ENCODE peak calls at places on chromosomes 2 and 18, in six cellular contexts. One of them, this sample, is unnamed.

GRCh38 chr2:64134813-64135212 is 9.4 kb downstream of the PELI1 start:
- DNase-seq in adrenal gland: no peak
- DNase-seq in astrocyte of the spinal cord: no peak
- DNase-seq in dorsolateral prefrontal cortex: no peak
- DNase-seq in pancreas: no peak
- DNase-seq in cardiac fibroblast: no peak
- DNase-seq in this sample: no peak

GRCh38 chr2:239363946-239364637 is 36.7 kb downstream of the HDAC4 start:
- DNase-seq in adrenal gland: no peak
- DNase-seq in astrocyte of the spinal cord: no peak
- DNase-seq in dorsolateral prefrontal cortex: peak; percentile 30
- DNase-seq in pancreas: no peak
- DNase-seq in cardiac fibroblast: no peak
- DNase-seq in this sample: no peak

GRCh38 chr18:48031011-48031480 is 100.6 kb upstream of the SMAD2 start:
- DNase-seq in adrenal gland: peak; percentile 69
- DNase-seq in astrocyte of the spinal cord: peak; percentile 42
- DNase-seq in dorsolateral prefrontal cortex: no peak
- DNase-seq in pancreas: peak; percentile 75
- DNase-seq in cardiac fibroblast: peak; percentile 80
- DNase-seq in this sample: peak; percentile 41

GRCh38 chr2:239246723-239247122 is 154.1 kb downstream of the HDAC4 start:
- DNase-seq in adrenal gland: peak; percentile 43
- DNase-seq in astrocyte of the spinal cord: no peak
- DNase-seq in dorsolateral prefrontal cortex: peak; percentile 41
- DNase-seq in pancreas: peak; percentile 66
- DNase-seq in cardiac fibroblast: no peak
- DNase-seq in this sample: no peak

GRCh38 chr2:162782138-162782537 is 56.4 kb downstream of the KCNH7 start:
- DNase-seq in adrenal gland: no peak
- DNase-seq in astrocyte of the spinal cord: no peak
- DNase-seq in dorsolateral prefrontal cortex: no peak
- DNase-seq in pancreas: no peak
- DNase-seq in cardiac fibroblast: no peak
- DNase-seq in this sample: no peak

GRCh38 chr2:196268538-196269338 is 97.4 kb upstream of the STK17B start:
- DNase-seq in adrenal gland: no peak
- DNase-seq in astrocyte of the spinal cord: no peak
- DNase-seq in dorsolateral prefrontal cortex: no peak
- DNase-seq in pancreas: no peak
- DNase-seq in cardiac fibroblast: no peak
- DNase-seq in this sample: no peak

GRCh38 chr2:142961202-142961601 is 83.7 kb downstream of the KYNU start:
- DNase-seq in adrenal gland: no peak
- DNase-seq in astrocyte of the spinal cord: no peak
- DNase-seq in dorsolateral prefrontal cortex: no peak
- DNase-seq in pancreas: no peak
- DNase-seq in cardiac fibroblast: no peak
- DNase-seq in this sample: no peak

GRCh38 chr18:63963610-63964256 is 6.1 kb upstream of the SERPINB8 start:
- DNase-seq in adrenal gland: peak; percentile 36
- DNase-seq in astrocyte of the spinal cord: peak; percentile 76
- DNase-seq in dorsolateral prefrontal cortex: no peak
- DNase-seq in pancreas: peak; percentile 59
- DNase-seq in cardiac fibroblast: peak; percentile 81
- DNase-seq in this sample: no peak

GRCh38 chr18:22494771-22495170 is 77.1 kb upstream of the CTAGE1 start:
- DNase-seq in adrenal gland: no peak
- DNase-seq in astrocyte of the spinal cord: peak; percentile 58
- DNase-seq in dorsolateral prefrontal cortex: no peak
- DNase-seq in pancreas: no peak
- DNase-seq in cardiac fibroblast: peak; percentile 86
- DNase-seq in this sample: no peak

GRCh38 chr2:241582328-241582727 is 23.8 kb downstream of the BOK start:
- DNase-seq in adrenal gland: no peak
- DNase-seq in astrocyte of the spinal cord: no peak
- DNase-seq in dorsolateral prefrontal cortex: peak; percentile 12
- DNase-seq in pancreas: no peak
- DNase-seq in cardiac fibroblast: no peak
- DNase-seq in this sample: no peak

GRCh38 chr2:113890253-113891235 is 655 bp downstream of the ACTR3 start:
- DNase-seq in adrenal gland: peak; percentile 56
- DNase-seq in astrocyte of the spinal cord: peak; percentile 83
- DNase-seq in dorsolateral prefrontal cortex: peak; percentile 70
- DNase-seq in pancreas: peak; percentile 43
- DNase-seq in cardiac fibroblast: peak; percentile 84
- DNase-seq in this sample: peak; percentile 41

GRCh38 chr2:122096788-122097187 is 341.3 kb downstream of the TSN start:
- DNase-seq in adrenal gland: no peak
- DNase-seq in astrocyte of the spinal cord: no peak
- DNase-seq in dorsolateral prefrontal cortex: no peak
- DNase-seq in pancreas: no peak
- DNase-seq in cardiac fibroblast: no peak
- DNase-seq in this sample: no peak

GRCh38 chr2:122098301-122098700 is 342.9 kb downstream of the TSN start:
- DNase-seq in adrenal gland: no peak
- DNase-seq in astrocyte of the spinal cord: no peak
- DNase-seq in dorsolateral prefrontal cortex: no peak
- DNase-seq in pancreas: no peak
- DNase-seq in cardiac fibroblast: no peak
- DNase-seq in this sample: no peak

GRCh38 chr2:122100371-122101150 is 345.1 kb downstream of the TSN start:
- DNase-seq in adrenal gland: no peak
- DNase-seq in astrocyte of the spinal cord: no peak
- DNase-seq in dorsolateral prefrontal cortex: no peak
- DNase-seq in pancreas: no peak
- DNase-seq in cardiac fibroblast: peak; percentile 46
- DNase-seq in this sample: no peak

GRCh38 chr2:122105171-122105884 is 349.9 kb downstream of the TSN start:
- DNase-seq in adrenal gland: no peak
- DNase-seq in astrocyte of the spinal cord: no peak
- DNase-seq in dorsolateral prefrontal cortex: no peak
- DNase-seq in pancreas: no peak
- DNase-seq in cardiac fibroblast: no peak
- DNase-seq in this sample: no peak

GRCh38 chr2:122101319-122101718 is 345.9 kb downstream of the TSN start:
- DNase-seq in adrenal gland: no peak
- DNase-seq in astrocyte of the spinal cord: no peak
- DNase-seq in dorsolateral prefrontal cortex: no peak
- DNase-seq in pancreas: no peak
- DNase-seq in cardiac fibroblast: no peak
- DNase-seq in this sample: no peak
- TF ChIP-seq CTCF in adrenal gland: no peak
- TF ChIP-seq CTCF in astrocyte of the spinal cord: no peak
- TF ChIP-seq CTCF in dorsolateral prefrontal cortex: no peak
- TF ChIP-seq CTCF in pancreas: no peak
- TF ChIP-seq CTCF in cardiac fibroblast: no peak
- TF ChIP-seq CTCF in this sample: no peak

GRCh38 chr18:24016643-24017042 is 2.1 kb downstream of the TTC39C start:
- DNase-seq in adrenal gland: no peak
- DNase-seq in astrocyte of the spinal cord: peak; percentile 4
- DNase-seq in dorsolateral prefrontal cortex: no peak
- DNase-seq in pancreas: no peak
- DNase-seq in cardiac fibroblast: no peak
- DNase-seq in this sample: no peak
- TF ChIP-seq CTCF in adrenal gland: peak; percentile 47
- TF ChIP-seq CTCF in astrocyte of the spinal cord: peak; percentile 23
- TF ChIP-seq CTCF in dorsolateral prefrontal cortex: no peak
- TF ChIP-seq CTCF in pancreas: peak; percentile 29
- TF ChIP-seq CTCF in cardiac fibroblast: no peak
- TF ChIP-seq CTCF in this sample: peak; percentile 59

GRCh38 chr2:27291865-27292264 is 9.6 kb downstream of the TRIM54 start:
- DNase-seq in adrenal gland: no peak
- DNase-seq in astrocyte of the spinal cord: no peak
- DNase-seq in dorsolateral prefrontal cortex: no peak
- DNase-seq in pancreas: no peak
- DNase-seq in cardiac fibroblast: peak; percentile 25
- DNase-seq in this sample: no peak
- TF ChIP-seq CTCF in adrenal gland: no peak
- TF ChIP-seq CTCF in astrocyte of the spinal cord: no peak
- TF ChIP-seq CTCF in dorsolateral prefrontal cortex: no peak
- TF ChIP-seq CTCF in pancreas: no peak
- TF ChIP-seq CTCF in cardiac fibroblast: no peak
- TF ChIP-seq CTCF in this sample: no peak

GRCh38 chr2:221965806-221966205 is 333.0 kb downstream of the PAX3 start:
- DNase-seq in adrenal gland: no peak
- DNase-seq in astrocyte of the spinal cord: no peak
- DNase-seq in dorsolateral prefrontal cortex: no peak
- DNase-seq in pancreas: no peak
- DNase-seq in cardiac fibroblast: no peak
- DNase-seq in this sample: no peak
- TF ChIP-seq CTCF in adrenal gland: no peak
- TF ChIP-seq CTCF in astrocyte of the spinal cord: no peak
- TF ChIP-seq CTCF in dorsolateral prefrontal cortex: no peak
- TF ChIP-seq CTCF in pancreas: no peak
- TF ChIP-seq CTCF in cardiac fibroblast: no peak
- TF ChIP-seq CTCF in this sample: no peak

This sample was measured in neural crest cell.